ENCODE peak calls at places on chromosomes 4 and X, in six cellular contexts. Y, H, K, V, O and Q are unnamed samples.

GRCh38 chr4:6059375-6059805 is 41.2 kb upstream of the C4orf50 start:
- DNase-seq in H (no peak), Y (no peak), V (no peak), O (no peak), K (no peak), Q (no peak)

GRCh38 chrX:2388669-2389068 is 112.1 kb downstream of the DHRSX start:
- DNase-seq in H (no peak), O (no peak), Y (no peak), V (no peak), K (no peak), Q (no peak)

GRCh38 chr4:81032805-81033684 is 2.5 kb downstream of the BMP3 start:
- DNase-seq in Y (no peak), K (no peak), O (no peak), H (no peak), V (no peak), Q (no peak)

GRCh38 chrX:1491851-1492349 is 39.2 kb upstream of the ASMTL start:
- DNase-seq in O (no peak), V (peak), Y (peak), K (no peak), H (no peak), Q (no peak)

GRCh38 chrX:139831689-139832456 is 101.0 kb downstream of the ATP11C start:
- DNase-seq in Y (no peak), O (peak), V (no peak), H (no peak), K (peak), Q (no peak)

GRCh38 chr4:7854697-7855370 is 84.8 kb downstream of the AFAP1 start:
- DNase-seq in H (no peak), K (no peak), Y (peak), O (no peak), V (peak), Q (no peak)

GRCh38 chrX:34300871-34301270 is 168.8 kb upstream of the FAM47A start:
- DNase-seq in O (peak), V (no peak), K (peak), H (peak), Y (peak), Q (no peak)

GRCh38 chr4:6668391-6668790 is 25.3 kb upstream of the S100P start:
- DNase-seq in Y (no peak), V (no peak), O (peak), H (no peak), K (no peak), Q (no peak)

GRCh38 chrX:134734343-134735001 is 76.2 kb upstream of the PLAC1 start:
- DNase-seq in V (no peak), Y (no peak), O (peak), H (no peak), K (peak), Q (no peak)